ENCODE peak calls at places on chromosome 12, in seven cellular contexts. One of them, this sample, is unnamed.

GRCh38 chr12:86712425-86712843 is 456.2 kb upstream of the MGAT4C start:
- DNase-seq in upper lobe of right lung: no peak
- DNase-seq in stomach: no peak
- DNase-seq in left ventricle myocardium inferior: no peak
- DNase-seq in IMR-90: peak; percentile 99
- DNase-seq in astrocyte: peak; percentile 99
- DNase-seq in CD8-positive, alpha-beta memory T cell: no peak
- DNase-seq in this sample: peak; percentile 12

GRCh38 chr12:18888062-18888461 is 150.1 kb downstream of the CAPZA3 start:
- DNase-seq in stomach: no peak
- DNase-seq in CD8-positive, alpha-beta memory T cell: no peak
- DNase-seq in left ventricle myocardium inferior: no peak
- DNase-seq in upper lobe of right lung: no peak
- DNase-seq in astrocyte: peak; percentile 14
- DNase-seq in IMR-90: no peak
- DNase-seq in this sample: no peak

GRCh38 chr12:8819676-8819980 is 2.8 kb upstream of the A2ML1 start:
- DNase-seq in IMR-90: peak; percentile 9
- DNase-seq in upper lobe of right lung: no peak
- DNase-seq in CD8-positive, alpha-beta memory T cell: no peak
- DNase-seq in left ventricle myocardium inferior: no peak
- DNase-seq in astrocyte: peak; percentile 14
- DNase-seq in stomach: no peak
- DNase-seq in this sample: no peak

GRCh38 chr12:130764475-130765185 is 48.5 kb upstream of the RIMBP2 start:
- DNase-seq in left ventricle myocardium inferior: no peak
- DNase-seq in upper lobe of right lung: no peak
- DNase-seq in CD8-positive, alpha-beta memory T cell: peak; percentile 71
- DNase-seq in astrocyte: peak; percentile 49
- DNase-seq in stomach: no peak
- DNase-seq in IMR-90: peak; percentile 33
- DNase-seq in this sample: peak; percentile 5

GRCh38 chr12:102484017-102484731 is 3.8 kb upstream of the IGF1 start:
- DNase-seq in CD8-positive, alpha-beta memory T cell: peak; percentile 55
- DNase-seq in stomach: peak; percentile 52
- DNase-seq in left ventricle myocardium inferior: peak; percentile 38
- DNase-seq in astrocyte: peak; percentile 11
- DNase-seq in upper lobe of right lung: no peak
- DNase-seq in IMR-90: peak; percentile 41
- DNase-seq in this sample: peak; percentile 17

GRCh38 chr12:72030272-72030671 is 91.6 kb downstream of the TPH2 start:
- DNase-seq in left ventricle myocardium inferior: no peak
- DNase-seq in stomach: no peak
- DNase-seq in IMR-90: no peak
- DNase-seq in astrocyte: no peak
- DNase-seq in CD8-positive, alpha-beta memory T cell: no peak
- DNase-seq in upper lobe of right lung: no peak
- DNase-seq in this sample: no peak

GRCh38 chr12:89117448-89118034 is 234.8 kb downstream of the DUSP6 start:
- DNase-seq in astrocyte: no peak
- DNase-seq in left ventricle myocardium inferior: no peak
- DNase-seq in CD8-positive, alpha-beta memory T cell: no peak
- DNase-seq in upper lobe of right lung: no peak
- DNase-seq in IMR-90: peak; percentile 2
- DNase-seq in stomach: peak; percentile 74
- DNase-seq in this sample: no peak

GRCh38 chr12:12399161-12399560 is 42.3 kb downstream of the BORCS5 start:
- DNase-seq in CD8-positive, alpha-beta memory T cell: no peak
- DNase-seq in stomach: no peak
- DNase-seq in upper lobe of right lung: no peak
- DNase-seq in astrocyte: no peak
- DNase-seq in IMR-90: no peak
- DNase-seq in left ventricle myocardium inferior: no peak
- DNase-seq in this sample: no peak

GRCh38 chr12:69647178-69647577 is 36.5 kb upstream of the LRRC10 start:
- DNase-seq in astrocyte: no peak
- DNase-seq in left ventricle myocardium inferior: no peak
- DNase-seq in IMR-90: no peak
- DNase-seq in CD8-positive, alpha-beta memory T cell: no peak
- DNase-seq in upper lobe of right lung: no peak
- DNase-seq in stomach: no peak
- DNase-seq in this sample: no peak

GRCh38 chr12:96979532-96979931 is 72.5 kb downstream of the NEDD1 start:
- DNase-seq in left ventricle myocardium inferior: no peak
- DNase-seq in stomach: no peak
- DNase-seq in IMR-90: no peak
- DNase-seq in astrocyte: no peak
- DNase-seq in CD8-positive, alpha-beta memory T cell: no peak
- DNase-seq in upper lobe of right lung: no peak
- DNase-seq in this sample: no peak

GRCh38 chr12:90305379-90305778 is 596.7 kb upstream of the ATP2B1 start:
- DNase-seq in upper lobe of right lung: no peak
- DNase-seq in IMR-90: no peak
- DNase-seq in CD8-positive, alpha-beta memory T cell: no peak
- DNase-seq in left ventricle myocardium inferior: no peak
- DNase-seq in stomach: no peak
- DNase-seq in astrocyte: no peak
- DNase-seq in this sample: no peak

GRCh38 chr12:203462-204260 is 10.3 kb downstream of the SLC6A12 start:
- DNase-seq in CD8-positive, alpha-beta memory T cell: no peak
- DNase-seq in IMR-90: no peak
- DNase-seq in left ventricle myocardium inferior: peak; percentile 39
- DNase-seq in upper lobe of right lung: no peak
- DNase-seq in stomach: no peak
- DNase-seq in astrocyte: no peak
- DNase-seq in this sample: peak; percentile 46

GRCh38 chr12:72271741-72272661 is at the start of gene TRHDE:
- DNase-seq in CD8-positive, alpha-beta memory T cell: no peak
- DNase-seq in stomach: no peak
- DNase-seq in upper lobe of right lung: peak; percentile 79
- DNase-seq in left ventricle myocardium inferior: no peak
- DNase-seq in IMR-90: peak; percentile 60
- DNase-seq in astrocyte: peak; percentile 64
- DNase-seq in this sample: peak; percentile 73

GRCh38 chr12:28955491-28955890 is 193.6 kb upstream of the FAR2 start:
- DNase-seq in astrocyte: peak; percentile 73
- DNase-seq in upper lobe of right lung: no peak
- DNase-seq in left ventricle myocardium inferior: no peak
- DNase-seq in IMR-90: peak; percentile 45
- DNase-seq in stomach: no peak
- DNase-seq in CD8-positive, alpha-beta memory T cell: no peak
- DNase-seq in this sample: no peak

GRCh38 chr12:96474206-96474605 is 15.2 kb upstream of the CFAP54 start:
- DNase-seq in IMR-90: no peak
- DNase-seq in stomach: no peak
- DNase-seq in CD8-positive, alpha-beta memory T cell: no peak
- DNase-seq in left ventricle myocardium inferior: no peak
- DNase-seq in astrocyte: no peak
- DNase-seq in upper lobe of right lung: no peak
- DNase-seq in this sample: no peak

GRCh38 chr12:106584104-106585064 is 1.6 kb downstream of the RFX4 start:
- DNase-seq in stomach: no peak
- DNase-seq in CD8-positive, alpha-beta memory T cell: no peak
- DNase-seq in astrocyte: no peak
- DNase-seq in upper lobe of right lung: no peak
- DNase-seq in left ventricle myocardium inferior: no peak
- DNase-seq in IMR-90: no peak
- DNase-seq in this sample: no peak

GRCh38 chr12:75606921-75607320 is 95.5 kb upstream of the KRR1 start:
- DNase-seq in astrocyte: no peak
- DNase-seq in stomach: no peak
- DNase-seq in upper lobe of right lung: no peak
- DNase-seq in CD8-positive, alpha-beta memory T cell: no peak
- DNase-seq in left ventricle myocardium inferior: no peak
- DNase-seq in IMR-90: no peak
- DNase-seq in this sample: no peak

GRCh38 chr12:71315328-71315960 is 124.2 kb upstream of the LGR5 start:
- DNase-seq in stomach: peak; percentile 25
- DNase-seq in left ventricle myocardium inferior: no peak
- DNase-seq in upper lobe of right lung: no peak
- DNase-seq in astrocyte: no peak
- DNase-seq in CD8-positive, alpha-beta memory T cell: no peak
- DNase-seq in IMR-90: no peak
- DNase-seq in this sample: peak; percentile 85

GRCh38 chr12:70885952-70886351 is 34.6 kb downstream of the PTPRR start:
- DNase-seq in upper lobe of right lung: no peak
- DNase-seq in IMR-90: no peak
- DNase-seq in CD8-positive, alpha-beta memory T cell: no peak
- DNase-seq in astrocyte: no peak
- DNase-seq in left ventricle myocardium inferior: no peak
- DNase-seq in stomach: no peak
- DNase-seq in this sample: no peak

GRCh38 chr12:55965941-55966407 is at the start of gene PMEL:
- DNase-seq in left ventricle myocardium inferior: no peak
- DNase-seq in IMR-90: no peak
- DNase-seq in CD8-positive, alpha-beta memory T cell: no peak
- DNase-seq in upper lobe of right lung: no peak
- DNase-seq in stomach: no peak
- DNase-seq in astrocyte: no peak
- DNase-seq in this sample: no peak

GRCh38 chr12:109241936-109242335 is 67.1 kb downstream of the FOXN4 start:
- DNase-seq in IMR-90: no peak
- DNase-seq in upper lobe of right lung: no peak
- DNase-seq in stomach: no peak
- DNase-seq in astrocyte: no peak
- DNase-seq in left ventricle myocardium inferior: no peak
- DNase-seq in CD8-positive, alpha-beta memory T cell: no peak
- DNase-seq in this sample: no peak

GRCh38 chr12:14418526-14418925 is 53.0 kb downstream of the ATF7IP start:
- DNase-seq in astrocyte: peak; percentile 29
- DNase-seq in stomach: no peak
- DNase-seq in left ventricle myocardium inferior: no peak
- DNase-seq in IMR-90: peak; percentile 38
- DNase-seq in upper lobe of right lung: no peak
- DNase-seq in CD8-positive, alpha-beta memory T cell: no peak
- DNase-seq in this sample: no peak

GRCh38 chr12:4174417-4174816 is 99.1 kb upstream of the CCND2 start:
- DNase-seq in astrocyte: no peak
- DNase-seq in stomach: no peak
- DNase-seq in CD8-positive, alpha-beta memory T cell: no peak
- DNase-seq in IMR-90: no peak
- DNase-seq in upper lobe of right lung: no peak
- DNase-seq in left ventricle myocardium inferior: no peak
- DNase-seq in this sample: no peak

GRCh38 chr12:112063264-112063663 is 45.3 kb downstream of the NAA25 start:
- DNase-seq in upper lobe of right lung: no peak
- DNase-seq in astrocyte: no peak
- DNase-seq in left ventricle myocardium inferior: no peak
- DNase-seq in stomach: no peak
- DNase-seq in IMR-90: no peak
- DNase-seq in CD8-positive, alpha-beta memory T cell: no peak
- DNase-seq in this sample: no peak

GRCh38 chr12:112066566-112066965 is 42.0 kb downstream of the NAA25 start:
- DNase-seq in astrocyte: no peak
- DNase-seq in upper lobe of right lung: no peak
- DNase-seq in stomach: no peak
- DNase-seq in CD8-positive, alpha-beta memory T cell: no peak
- DNase-seq in IMR-90: no peak
- DNase-seq in left ventricle myocardium inferior: no peak
- DNase-seq in this sample: no peak

DNA sequence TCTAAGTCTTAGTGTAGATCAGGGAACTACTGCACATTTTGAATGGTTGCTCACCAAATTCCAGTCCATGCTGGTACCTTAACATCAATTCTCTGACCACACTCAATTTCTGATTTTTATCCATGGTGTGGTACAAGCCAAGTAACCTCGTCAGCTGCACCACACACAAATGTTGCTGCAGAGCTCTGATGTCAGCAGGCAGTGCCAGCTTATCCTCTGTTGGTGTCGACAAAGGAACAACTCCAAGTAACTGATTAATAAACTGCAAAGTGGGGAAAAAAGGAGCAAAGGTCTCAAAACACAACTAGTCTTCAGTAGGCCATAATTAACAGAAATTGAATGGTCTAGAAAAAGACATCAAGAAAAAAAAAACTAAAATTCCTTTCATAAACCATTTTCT is 47.5 kb downstream of the NAA25 start:
- DNase-seq in IMR-90: no peak
- DNase-seq in left ventricle myocardium inferior: no peak
- DNase-seq in astrocyte: no peak
- DNase-seq in stomach: no peak
- DNase-seq in upper lobe of right lung: no peak
- DNase-seq in CD8-positive, alpha-beta memory T cell: no peak
- DNase-seq in this sample: no peak
- H3K36me3 ChIP-seq in IMR-90: peaks cover 39% of the 10 kb centered on the region
- H3K36me3 ChIP-seq in left ventricle myocardium inferior: peaks cover 99% of the 10 kb centered on the region
- H3K36me3 ChIP-seq in astrocyte: peaks cover 39% of the 10 kb centered on the region
- H3K36me3 ChIP-seq in stomach: peaks cover 100% of the 10 kb centered on the region
- H3K36me3 ChIP-seq in upper lobe of right lung: peaks cover 100% of the 10 kb centered on the region
- H3K36me3 ChIP-seq in CD8-positive, alpha-beta memory T cell: peaks cover 10% of the 10 kb centered on the region
- H3K36me3 ChIP-seq in this sample: peaks cover 85% of the 10 kb centered on the region

GRCh38 chr12:52892193-52892852 is 12.6 kb downstream of the KRT8 start:
- DNase-seq in astrocyte: no peak
- DNase-seq in stomach: no peak
- DNase-seq in left ventricle myocardium inferior: no peak
- DNase-seq in IMR-90: no peak
- DNase-seq in upper lobe of right lung: no peak
- DNase-seq in CD8-positive, alpha-beta memory T cell: no peak
- DNase-seq in this sample: no peak
- H3K27me3 ChIP-seq in astrocyte: no peaks in the 10 kb centered on the region
- H3K27me3 ChIP-seq in stomach: no peaks in the 10 kb centered on the region
- H3K27me3 ChIP-seq in left ventricle myocardium inferior: peaks cover 18% of the 10 kb centered on the region
- H3K27me3 ChIP-seq in IMR-90: peaks cover 1% of the 10 kb centered on the region
- H3K27me3 ChIP-seq in upper lobe of right lung: no peaks in the 10 kb centered on the region
- H3K27me3 ChIP-seq in CD8-positive, alpha-beta memory T cell: no peaks in the 10 kb centered on the region
- H3K27me3 ChIP-seq in this sample: no peaks in the 10 kb centered on the region

DNA sequence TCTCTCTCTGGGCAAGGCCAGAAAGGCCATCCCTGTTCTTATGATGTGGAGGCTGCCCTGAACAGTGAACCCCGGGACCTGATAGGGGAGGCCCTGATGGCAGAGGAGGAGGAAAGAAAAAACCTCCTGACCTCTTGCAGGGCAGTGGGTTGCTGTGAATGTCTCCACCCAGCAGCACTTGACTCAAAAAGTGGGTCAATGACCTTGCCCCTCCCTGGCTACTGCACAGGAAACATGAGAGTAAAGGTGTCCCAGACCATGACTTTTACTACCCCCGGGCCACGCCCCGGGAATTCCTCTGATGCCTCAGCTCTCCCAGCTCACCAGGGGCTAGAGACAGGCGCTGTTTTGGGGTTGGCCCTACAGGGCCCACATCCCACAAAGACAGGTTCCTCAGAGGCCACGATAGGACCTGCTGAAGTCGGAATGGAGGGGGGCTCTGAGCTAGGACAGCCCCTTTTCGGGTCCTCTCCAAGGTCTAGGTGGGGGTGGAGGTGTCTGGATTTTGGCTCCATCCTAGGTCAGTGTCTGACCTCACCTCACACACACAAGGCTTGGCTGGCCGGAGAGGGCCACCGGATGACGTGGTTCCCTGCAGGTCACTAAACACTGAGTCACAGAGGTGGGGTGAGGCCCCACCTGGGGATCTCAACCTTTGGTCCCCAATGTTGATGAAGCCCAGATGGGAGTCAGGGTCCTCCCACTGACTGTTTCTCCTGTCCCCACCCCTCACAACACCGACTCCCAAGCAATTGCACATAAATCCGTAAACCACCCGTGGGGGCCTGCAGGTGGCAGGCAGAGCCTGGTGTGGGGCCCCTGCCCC is 1.6 kb downstream of the RHOF start:
- DNase-seq in left ventricle myocardium inferior: no peak
- DNase-seq in upper lobe of right lung: peak; percentile 69
- DNase-seq in astrocyte: no peak
- DNase-seq in IMR-90: no peak
- DNase-seq in CD8-positive, alpha-beta memory T cell: peak; percentile 65
- DNase-seq in stomach: peak; percentile 64
- DNase-seq in this sample: no peak
- H3K4me3 ChIP-seq in left ventricle myocardium inferior: peak overlapping the region; percentile 75
- H3K4me3 ChIP-seq in upper lobe of right lung: peak overlapping the region; percentile 66
- H3K4me3 ChIP-seq in astrocyte: no peak overlapping the region
- H3K4me3 ChIP-seq in IMR-90: no peak overlapping the region
- H3K4me3 ChIP-seq in CD8-positive, alpha-beta memory T cell: peak overlapping the region; percentile 99
- H3K4me3 ChIP-seq in stomach: peak overlapping the region; percentile 58
- H3K4me3 ChIP-seq in this sample: no peak overlapping the region

GRCh38 chr12:103809154-103809553 is 31.9 kb downstream of the NT5DC3 start:
- DNase-seq in IMR-90: no peak
- DNase-seq in CD8-positive, alpha-beta memory T cell: no peak
- DNase-seq in stomach: no peak
- DNase-seq in astrocyte: peak; percentile 53
- DNase-seq in left ventricle myocardium inferior: no peak
- DNase-seq in upper lobe of right lung: no peak
- DNase-seq in this sample: no peak
- H3K36me3 ChIP-seq in IMR-90: peaks cover 6% of the 10 kb centered on the region
- H3K36me3 ChIP-seq in CD8-positive, alpha-beta memory T cell: no peaks in the 10 kb centered on the region
- H3K36me3 ChIP-seq in stomach: peaks cover 34% of the 10 kb centered on the region
- H3K36me3 ChIP-seq in astrocyte: peaks cover 17% of the 10 kb centered on the region
- H3K36me3 ChIP-seq in left ventricle myocardium inferior: no peaks in the 10 kb centered on the region
- H3K36me3 ChIP-seq in upper lobe of right lung: no peaks in the 10 kb centered on the region
- H3K36me3 ChIP-seq in this sample: peaks cover 57% of the 10 kb centered on the region

This sample was measured in MG63.